ENCODE peak calls at places on chromosomes 4 and X, in ten cellular contexts. One of them, this sample, is unnamed.

GRCh38 chr4:138911903-138912713 is 103.5 kb upstream of the NOCT start:
- DNase-seq in HFFc6: no peak
- DNase-seq in HT-29: peak; percentile 92
- DNase-seq in Ammon's horn: no peak
- DNase-seq in RKO: no peak
- DNase-seq in neural progenitor cell: no peak
- DNase-seq in NCI-H345: peak; percentile 74
- DNase-seq in HS-5: no peak
- DNase-seq in stimulated activated CD8-positive, alpha-beta memory T cell treated with anti-CD3 and anti-CD28 coated beads, Interleukin-7, amount 100 ng/mL, for 1 hour: no peak
- DNase-seq in mucosa of gallbladder: no peak
- DNase-seq in this sample: no peak

GRCh38 chr4:3416270-3416669 is 25.5 kb upstream of the HGFAC start:
- DNase-seq in RKO: no peak
- DNase-seq in HFFc6: no peak
- DNase-seq in NCI-H345: no peak
- DNase-seq in HS-5: no peak
- DNase-seq in neural progenitor cell: no peak
- DNase-seq in stimulated activated CD8-positive, alpha-beta memory T cell treated with anti-CD3 and anti-CD28 coated beads, Interleukin-7, amount 100 ng/mL, for 1 hour: no peak
- DNase-seq in Ammon's horn: no peak
- DNase-seq in HT-29: no peak
- DNase-seq in mucosa of gallbladder: no peak
- DNase-seq in this sample: no peak

GRCh38 chr4:78864405-78865024 is 74.7 kb downstream of the PAQR3 start:
- DNase-seq in mucosa of gallbladder: peak; percentile 34
- DNase-seq in Ammon's horn: peak; percentile 73
- DNase-seq in neural progenitor cell: peak; percentile 70
- DNase-seq in HS-5: peak; percentile 34
- DNase-seq in HT-29: peak; percentile 87
- DNase-seq in NCI-H345: peak; percentile 61
- DNase-seq in HFFc6: peak; percentile 74
- DNase-seq in RKO: peak; percentile 84
- DNase-seq in stimulated activated CD8-positive, alpha-beta memory T cell treated with anti-CD3 and anti-CD28 coated beads, Interleukin-7, amount 100 ng/mL, for 1 hour: no peak
- DNase-seq in this sample: no peak

GRCh38 chr4:146379744-146380143 is 142.0 kb downstream of the SLC10A7 start:
- DNase-seq in HT-29: no peak
- DNase-seq in mucosa of gallbladder: peak; percentile 56
- DNase-seq in RKO: no peak
- DNase-seq in neural progenitor cell: no peak
- DNase-seq in Ammon's horn: no peak
- DNase-seq in stimulated activated CD8-positive, alpha-beta memory T cell treated with anti-CD3 and anti-CD28 coated beads, Interleukin-7, amount 100 ng/mL, for 1 hour: no peak
- DNase-seq in HFFc6: peak; percentile 60
- DNase-seq in HS-5: no peak
- DNase-seq in NCI-H345: no peak
- DNase-seq in this sample: no peak

GRCh38 chrX:40698851-40699250 is 36.5 kb downstream of the MED14 start:
- DNase-seq in mucosa of gallbladder: no peak
- DNase-seq in neural progenitor cell: no peak
- DNase-seq in stimulated activated CD8-positive, alpha-beta memory T cell treated with anti-CD3 and anti-CD28 coated beads, Interleukin-7, amount 100 ng/mL, for 1 hour: no peak
- DNase-seq in RKO: no peak
- DNase-seq in HT-29: no peak
- DNase-seq in Ammon's horn: no peak
- DNase-seq in NCI-H345: no peak
- DNase-seq in HS-5: no peak
- DNase-seq in HFFc6: no peak
- DNase-seq in this sample: no peak

GRCh38 chr4:17339376-17339775 is 172.5 kb downstream of the QDPR start:
- DNase-seq in HT-29: no peak
- DNase-seq in HFFc6: no peak
- DNase-seq in stimulated activated CD8-positive, alpha-beta memory T cell treated with anti-CD3 and anti-CD28 coated beads, Interleukin-7, amount 100 ng/mL, for 1 hour: no peak
- DNase-seq in Ammon's horn: no peak
- DNase-seq in HS-5: no peak
- DNase-seq in NCI-H345: no peak
- DNase-seq in mucosa of gallbladder: no peak
- DNase-seq in RKO: no peak
- DNase-seq in neural progenitor cell: no peak
- DNase-seq in this sample: no peak

GRCh38 chr4:86549163-86549788 is 44.8 kb upstream of the PTPN13 start:
- DNase-seq in NCI-H345: no peak
- DNase-seq in RKO: peak; percentile 47
- DNase-seq in HT-29: no peak
- DNase-seq in stimulated activated CD8-positive, alpha-beta memory T cell treated with anti-CD3 and anti-CD28 coated beads, Interleukin-7, amount 100 ng/mL, for 1 hour: no peak
- DNase-seq in HS-5: peak; percentile 6
- DNase-seq in mucosa of gallbladder: no peak
- DNase-seq in HFFc6: peak; percentile 55
- DNase-seq in Ammon's horn: no peak
- DNase-seq in neural progenitor cell: no peak
- DNase-seq in this sample: no peak

GRCh38 chrX:124045109-124045508 is 83.6 kb downstream of the STAG2 start:
- DNase-seq in HFFc6: no peak
- DNase-seq in HT-29: no peak
- DNase-seq in neural progenitor cell: no peak
- DNase-seq in NCI-H345: no peak
- DNase-seq in mucosa of gallbladder: no peak
- DNase-seq in stimulated activated CD8-positive, alpha-beta memory T cell treated with anti-CD3 and anti-CD28 coated beads, Interleukin-7, amount 100 ng/mL, for 1 hour: no peak
- DNase-seq in RKO: peak; percentile 21
- DNase-seq in HS-5: no peak
- DNase-seq in Ammon's horn: no peak
- DNase-seq in this sample: no peak